ENCODE peak calls at places on chromosomes 2 and 18, in eight cellular contexts. V, Y, Z, O, H, M, J and B are unnamed samples.

GRCh38 chr2:69164379-69164778 is 151.4 kb downstream of the ANTXR1 start:
- DNase-seq in V (no peak), Y (no peak), Z (no peak), O (no peak), H (no peak), M (no peak), J (no peak), B (no peak)

GRCh38 chr2:240874715-240875227 is 6.1 kb downstream of the AGXT start:
- DNase-seq in V (no peak), Y (no peak), Z (no peak), O (no peak), H (no peak), M (peak), J (no peak), B (no peak)

GRCh38 chr18:12074734-12075133 is 18.9 kb upstream of the ANKRD62 start:
- DNase-seq in V (no peak), Y (no peak), Z (no peak), O (no peak), H (no peak), M (no peak), J (no peak), B (no peak)

GRCh38 chr2:178478442-178479274 is at the start of gene FKBP7:
- DNase-seq in V (peak), Y (peak), Z (peak), O (peak), H (peak), M (peak), J (peak), B (peak)

GRCh38 chr2:28338046-28338753 is 54.5 kb upstream of the FOSL2 start:
- DNase-seq in V (no peak), Y (no peak), Z (no peak), O (no peak), H (peak), M (no peak), J (no peak), B (no peak)

GRCh38 chr2:146004470-146004869 is 1484.6 kb upstream of the ZEB2 start:
- DNase-seq in V (no peak), Y (no peak), Z (no peak), O (no peak), H (no peak), M (no peak), J (no peak), B (no peak)

GRCh38 chr2:66813525-66813924 is 378.6 kb downstream of the MEIS1 start:
- DNase-seq in V (no peak), Y (no peak), Z (no peak), O (no peak), H (no peak), M (no peak), J (no peak), B (no peak)

GRCh38 chr2:48313036-48313877 is 216.7 kb upstream of the STON1 start:
- DNase-seq in V (no peak), Y (no peak), Z (no peak), O (no peak), H (no peak), M (no peak), J (no peak), B (no peak)

GRCh38 chr2:96247009-96247408 is 18.8 kb downstream of the TMEM127 start:
- DNase-seq in V (no peak), Y (no peak), Z (no peak), O (no peak), H (no peak), M (no peak), J (no peak), B (no peak)

GRCh38 chr2:219253753-219254589 is at the start of gene TUBA4A:
- DNase-seq in V (peak), Y (peak), Z (peak), O (peak), H (peak), M (peak), J (peak), B (peak)

GRCh38 chr2:43333656-43334144 is 107.3 kb upstream of the ZFP36L2 start:
- DNase-seq in V (no peak), Y (no peak), Z (no peak), O (no peak), H (no peak), M (no peak), J (no peak), B (no peak)

GRCh38 chr2:6639870-6640639 is 225.7 kb downstream of the CMPK2 start:
- DNase-seq in V (no peak), Y (no peak), Z (no peak), O (no peak), H (no peak), M (no peak), J (no peak), B (no peak)